ENCODE peak calls at places on chromosome 5, in six cellular contexts. One of them, this sample, is unnamed. For H3K4me1 and H3K36me3, the result is how much of the 10 kb centered on the place peaks cover.

GRCh38 chr5:176538505-176538806 is 1.3 kb upstream of the RNF44 start:
- DNase-seq in CD8-positive, alpha-beta memory T cell: no peak
- DNase-seq in cardiac muscle cell: no peak
- DNase-seq in stomach: no peak
- DNase-seq in heart right ventricle: no peak
- DNase-seq in right lobe of liver: no peak
- DNase-seq in this sample: no peak

GRCh38 chr5:105952875-105953274 is 1717.9 kb downstream of the EFNA5 start:
- DNase-seq in CD8-positive, alpha-beta memory T cell: no peak
- DNase-seq in cardiac muscle cell: peak
- DNase-seq in stomach: no peak
- DNase-seq in heart right ventricle: no peak
- DNase-seq in right lobe of liver: no peak
- DNase-seq in this sample: no peak

GRCh38 chr5:59171131-59171530 is 588.3 kb downstream of the RAB3C start:
- DNase-seq in CD8-positive, alpha-beta memory T cell: no peak
- DNase-seq in cardiac muscle cell: no peak
- DNase-seq in stomach: no peak
- DNase-seq in heart right ventricle: no peak
- DNase-seq in right lobe of liver: no peak
- DNase-seq in this sample: no peak

GRCh38 chr5:97762483-97762882 is 579.4 kb upstream of the RIOK2 start:
- DNase-seq in CD8-positive, alpha-beta memory T cell: no peak
- DNase-seq in cardiac muscle cell: no peak
- DNase-seq in stomach: no peak
- DNase-seq in heart right ventricle: no peak
- DNase-seq in right lobe of liver: no peak
- DNase-seq in this sample: no peak

GRCh38 chr5:72847439-72847838 is 31.0 kb downstream of the TNPO1 start:
- DNase-seq in CD8-positive, alpha-beta memory T cell: no peak
- DNase-seq in cardiac muscle cell: no peak
- DNase-seq in stomach: no peak
- DNase-seq in heart right ventricle: no peak
- DNase-seq in right lobe of liver: no peak
- DNase-seq in this sample: no peak

GRCh38 chr5:170860818-170861217 is 1.0 kb upstream of the RANBP17 start:
- DNase-seq in CD8-positive, alpha-beta memory T cell: no peak
- DNase-seq in cardiac muscle cell: no peak
- DNase-seq in stomach: no peak
- DNase-seq in heart right ventricle: no peak
- DNase-seq in right lobe of liver: no peak
- DNase-seq in this sample: no peak

GRCh38 chr5:160369990-160370712 is at the start of gene C1QTNF2:
- DNase-seq in CD8-positive, alpha-beta memory T cell: no peak
- DNase-seq in cardiac muscle cell: peak
- DNase-seq in stomach: peak
- DNase-seq in heart right ventricle: peak
- DNase-seq in right lobe of liver: no peak
- DNase-seq in this sample: peak

GRCh38 chr5:73380052-73380451 is 68.5 kb downstream of the FOXD1 start:
- DNase-seq in CD8-positive, alpha-beta memory T cell: no peak
- DNase-seq in cardiac muscle cell: peak
- DNase-seq in stomach: no peak
- DNase-seq in heart right ventricle: no peak
- DNase-seq in right lobe of liver: no peak
- DNase-seq in this sample: no peak

GRCh38 chr5:133109655-133110483 is 58.1 kb downstream of the HSPA4 start:
- DNase-seq in CD8-positive, alpha-beta memory T cell: no peak
- DNase-seq in cardiac muscle cell: peak
- DNase-seq in stomach: no peak
- DNase-seq in heart right ventricle: no peak
- DNase-seq in right lobe of liver: no peak
- DNase-seq in this sample: no peak

GRCh38 chr5:172939045-172939444 is 20.2 kb upstream of the RPL26L1 start:
- DNase-seq in CD8-positive, alpha-beta memory T cell: no peak
- DNase-seq in cardiac muscle cell: peak
- DNase-seq in stomach: no peak
- DNase-seq in heart right ventricle: no peak
- DNase-seq in right lobe of liver: no peak
- DNase-seq in this sample: no peak

GRCh38 chr5:76467221-76467620 is 64.1 kb downstream of the IQGAP2 start:
- DNase-seq in CD8-positive, alpha-beta memory T cell: no peak
- DNase-seq in cardiac muscle cell: no peak
- DNase-seq in stomach: no peak
- DNase-seq in heart right ventricle: no peak
- DNase-seq in right lobe of liver: no peak
- DNase-seq in this sample: no peak

GRCh38 chr5:181170996-181171395 is 23.6 kb downstream of the OR2V2 start:
- DNase-seq in CD8-positive, alpha-beta memory T cell: no peak
- DNase-seq in cardiac muscle cell: no peak
- DNase-seq in stomach: no peak
- DNase-seq in heart right ventricle: no peak
- DNase-seq in right lobe of liver: no peak
- DNase-seq in this sample: no peak

GRCh38 chr5:76579166-76579765 is 43.9 kb downstream of the F2RL2 start:
- DNase-seq in CD8-positive, alpha-beta memory T cell: no peak
- DNase-seq in cardiac muscle cell: peak
- DNase-seq in stomach: no peak
- DNase-seq in heart right ventricle: no peak
- DNase-seq in right lobe of liver: no peak
- DNase-seq in this sample: no peak

GRCh38 chr5:160209917-160210316 is 19.4 kb upstream of the FABP6 start:
- DNase-seq in CD8-positive, alpha-beta memory T cell: no peak
- DNase-seq in cardiac muscle cell: no peak
- DNase-seq in stomach: no peak
- DNase-seq in heart right ventricle: no peak
- DNase-seq in right lobe of liver: no peak
- DNase-seq in this sample: no peak

GRCh38 chr5:34586117-34586885 is 69.8 kb upstream of the RAI14 start:
- DNase-seq in CD8-positive, alpha-beta memory T cell: no peak
- DNase-seq in cardiac muscle cell: peak
- DNase-seq in stomach: no peak
- DNase-seq in heart right ventricle: no peak
- DNase-seq in right lobe of liver: no peak
- DNase-seq in this sample: no peak

GRCh38 chr5:141192110-141192725 is at the start of gene PCDHB10:
- DNase-seq in CD8-positive, alpha-beta memory T cell: no peak
- DNase-seq in cardiac muscle cell: peak
- DNase-seq in stomach: no peak
- DNase-seq in heart right ventricle: no peak
- DNase-seq in right lobe of liver: no peak
- DNase-seq in this sample: no peak

GRCh38 chr5:53211799-53212198 is 102.2 kb upstream of the MOCS2 start:
- DNase-seq in CD8-positive, alpha-beta memory T cell: no peak
- DNase-seq in cardiac muscle cell: peak
- DNase-seq in stomach: no peak
- DNase-seq in heart right ventricle: no peak
- DNase-seq in right lobe of liver: no peak
- DNase-seq in this sample: no peak

GRCh38 chr5:31824886-31825774 is 186.2 kb downstream of the PDZD2 start:
- DNase-seq in CD8-positive, alpha-beta memory T cell: no peak
- DNase-seq in cardiac muscle cell: peak
- DNase-seq in stomach: peak
- DNase-seq in heart right ventricle: peak
- DNase-seq in right lobe of liver: peak
- DNase-seq in this sample: no peak

DNA sequence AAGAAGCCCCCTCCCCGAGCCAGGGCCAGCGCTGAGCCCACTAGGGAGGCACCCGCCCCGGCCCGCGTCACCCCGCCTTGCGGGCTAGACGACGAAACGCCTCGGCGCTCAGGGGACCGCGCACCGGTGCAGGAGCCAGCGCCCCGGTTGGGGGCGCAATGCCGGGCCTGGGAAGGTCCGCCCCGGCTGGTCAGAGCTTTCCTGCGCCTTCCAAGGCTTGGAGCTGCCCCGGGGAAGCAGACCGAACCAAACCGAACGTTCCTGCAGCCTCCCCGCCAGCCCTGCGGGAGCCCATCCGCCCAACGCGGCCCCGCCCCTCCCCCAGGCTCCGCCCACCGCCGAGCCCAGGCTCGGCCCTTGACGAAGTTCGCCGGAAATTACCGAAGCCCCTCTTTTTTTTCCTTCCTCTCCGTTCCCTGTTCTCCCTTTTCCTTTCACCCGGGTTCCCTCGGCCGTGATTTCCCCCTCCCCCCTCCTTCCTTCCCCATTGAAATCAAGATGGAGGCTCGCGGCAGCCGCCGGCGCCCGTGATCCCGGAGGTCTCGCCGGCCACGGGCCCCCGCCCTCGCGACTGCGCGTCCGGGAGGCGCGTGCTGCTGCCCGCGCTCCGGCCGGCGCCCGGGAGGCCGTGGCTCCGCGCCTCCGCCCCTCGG is at the start of gene TRIO:
- DNase-seq in CD8-positive, alpha-beta memory T cell: peak
- DNase-seq in cardiac muscle cell: peak
- DNase-seq in stomach: peak
- DNase-seq in heart right ventricle: peak
- DNase-seq in right lobe of liver: peak
- DNase-seq in this sample: peak
- H3K4me1 ChIP-seq in CD8-positive, alpha-beta memory T cell: under half
- H3K4me1 ChIP-seq in cardiac muscle cell: under half
- H3K4me1 ChIP-seq in stomach: under half
- H3K4me1 ChIP-seq in heart right ventricle: under half
- H3K4me1 ChIP-seq in right lobe of liver: under half
- H3K4me1 ChIP-seq in this sample: under half

GRCh38 chr5:6755941-6756340 is 42.7 kb downstream of the TENT4A start:
- DNase-seq in CD8-positive, alpha-beta memory T cell: no peak
- DNase-seq in cardiac muscle cell: no peak
- DNase-seq in stomach: no peak
- DNase-seq in heart right ventricle: no peak
- DNase-seq in right lobe of liver: no peak
- DNase-seq in this sample: no peak
- H3K36me3 ChIP-seq in CD8-positive, alpha-beta memory T cell: half or more
- H3K36me3 ChIP-seq in cardiac muscle cell: under half
- H3K36me3 ChIP-seq in stomach: half or more
- H3K36me3 ChIP-seq in heart right ventricle: under half
- H3K36me3 ChIP-seq in right lobe of liver: under half
- H3K36me3 ChIP-seq in this sample: half or more

GRCh38 chr5:128924299-128924698 is 41.0 kb upstream of the SLC27A6 start:
- DNase-seq in CD8-positive, alpha-beta memory T cell: no peak
- DNase-seq in cardiac muscle cell: no peak
- DNase-seq in stomach: no peak
- DNase-seq in heart right ventricle: no peak
- DNase-seq in right lobe of liver: no peak
- DNase-seq in this sample: no peak
- H3K4me3 ChIP-seq in CD8-positive, alpha-beta memory T cell: no peak
- H3K4me3 ChIP-seq in cardiac muscle cell: no peak
- H3K4me3 ChIP-seq in stomach: no peak
- H3K4me3 ChIP-seq in heart right ventricle: no peak
- H3K4me3 ChIP-seq in right lobe of liver: no peak
- H3K4me3 ChIP-seq in this sample: no peak

GRCh38 chr5:151738125-151738848 is 20.1 kb downstream of the ATOX1 start:
- DNase-seq in CD8-positive, alpha-beta memory T cell: no peak
- DNase-seq in cardiac muscle cell: peak
- DNase-seq in stomach: no peak
- DNase-seq in heart right ventricle: no peak
- DNase-seq in right lobe of liver: no peak
- DNase-seq in this sample: no peak

GRCh38 chr5:151740958-151741373 is 17.5 kb downstream of the ATOX1 start:
- DNase-seq in CD8-positive, alpha-beta memory T cell: no peak
- DNase-seq in cardiac muscle cell: peak
- DNase-seq in stomach: no peak
- DNase-seq in heart right ventricle: no peak
- DNase-seq in right lobe of liver: no peak
- DNase-seq in this sample: no peak

GRCh38 chr5:151739395-151739794 is 19.0 kb downstream of the ATOX1 start:
- DNase-seq in CD8-positive, alpha-beta memory T cell: no peak
- DNase-seq in cardiac muscle cell: peak
- DNase-seq in stomach: no peak
- DNase-seq in heart right ventricle: no peak
- DNase-seq in right lobe of liver: no peak
- DNase-seq in this sample: no peak

GRCh38 chr5:151740336-151740942 is 18.0 kb downstream of the ATOX1 start:
- DNase-seq in CD8-positive, alpha-beta memory T cell: peak
- DNase-seq in cardiac muscle cell: peak
- DNase-seq in stomach: peak
- DNase-seq in heart right ventricle: peak
- DNase-seq in right lobe of liver: no peak
- DNase-seq in this sample: no peak

DNA sequence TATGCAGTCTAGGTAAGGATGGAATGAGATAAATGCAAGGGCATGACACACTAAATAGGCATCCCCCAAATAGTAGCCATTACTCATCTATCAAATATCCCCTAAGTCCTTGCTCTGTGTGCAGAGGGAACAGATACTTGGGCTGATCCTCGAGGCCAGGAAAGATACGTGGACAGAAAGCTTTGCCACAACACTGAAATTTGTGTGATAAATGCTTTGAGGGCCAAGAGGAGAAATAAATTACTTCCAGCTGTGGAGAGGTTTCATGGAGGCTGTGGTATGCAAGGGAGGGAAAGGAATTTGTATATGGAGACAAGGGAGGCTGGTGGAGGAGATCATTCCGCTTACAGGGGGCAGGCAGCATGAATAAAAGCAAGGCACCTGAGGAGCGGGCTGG is 18.5 kb downstream of the ATOX1 start:
- DNase-seq in CD8-positive, alpha-beta memory T cell: no peak
- DNase-seq in cardiac muscle cell: peak
- DNase-seq in stomach: no peak
- DNase-seq in heart right ventricle: no peak
- DNase-seq in right lobe of liver: no peak
- DNase-seq in this sample: no peak
- H3K4me1 ChIP-seq in CD8-positive, alpha-beta memory T cell: under half
- H3K4me1 ChIP-seq in cardiac muscle cell: under half
- H3K4me1 ChIP-seq in stomach: under half
- H3K4me1 ChIP-seq in heart right ventricle: under half
- H3K4me1 ChIP-seq in right lobe of liver: under half
- H3K4me1 ChIP-seq in this sample: under half

GRCh38 chr5:145980257-145980656 is 43.9 kb downstream of the SH3RF2 start:
- DNase-seq in CD8-positive, alpha-beta memory T cell: no peak
- DNase-seq in cardiac muscle cell: no peak
- DNase-seq in stomach: no peak
- DNase-seq in heart right ventricle: no peak
- DNase-seq in right lobe of liver: no peak
- DNase-seq in this sample: no peak

GRCh38 chr5:145979270-145980223 is 43.2 kb downstream of the SH3RF2 start:
- DNase-seq in CD8-positive, alpha-beta memory T cell: no peak
- DNase-seq in cardiac muscle cell: peak
- DNase-seq in stomach: peak
- DNase-seq in heart right ventricle: no peak
- DNase-seq in right lobe of liver: peak
- DNase-seq in this sample: no peak

GRCh38 chr5:145981612-145982571 is 45.5 kb downstream of the SH3RF2 start:
- DNase-seq in CD8-positive, alpha-beta memory T cell: no peak
- DNase-seq in cardiac muscle cell: no peak
- DNase-seq in stomach: peak
- DNase-seq in heart right ventricle: no peak
- DNase-seq in right lobe of liver: no peak
- DNase-seq in this sample: peak

GRCh38 chr5:145982572-145983314 is 46.4 kb downstream of the SH3RF2 start:
- DNase-seq in CD8-positive, alpha-beta memory T cell: no peak
- DNase-seq in cardiac muscle cell: no peak
- DNase-seq in stomach: no peak
- DNase-seq in heart right ventricle: no peak
- DNase-seq in right lobe of liver: no peak
- DNase-seq in this sample: no peak

DNA sequence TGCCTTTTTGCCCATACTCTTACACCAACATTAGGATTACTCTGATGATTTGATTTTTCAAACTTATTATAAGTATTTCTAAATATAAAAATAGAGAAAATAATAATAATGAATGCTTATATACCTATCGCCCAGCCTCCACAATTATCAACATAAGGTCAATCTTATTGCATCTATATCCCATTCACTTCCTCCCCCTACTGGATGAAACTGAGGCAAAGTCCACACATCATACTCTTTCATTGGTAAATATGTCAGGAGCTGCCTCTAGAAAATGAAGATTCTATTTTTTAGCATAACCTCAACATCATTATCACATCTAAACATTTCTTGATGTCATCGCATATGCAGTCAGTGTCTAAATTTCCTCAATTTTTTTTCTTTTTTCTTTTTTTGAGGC is 44.3 kb downstream of the SH3RF2 start:
- DNase-seq in CD8-positive, alpha-beta memory T cell: no peak
- DNase-seq in cardiac muscle cell: no peak
- DNase-seq in stomach: no peak
- DNase-seq in heart right ventricle: no peak
- DNase-seq in right lobe of liver: no peak
- DNase-seq in this sample: no peak
- H3K36me3 ChIP-seq in CD8-positive, alpha-beta memory T cell: under half
- H3K36me3 ChIP-seq in cardiac muscle cell: under half
- H3K36me3 ChIP-seq in stomach: under half
- H3K36me3 ChIP-seq in heart right ventricle: under half
- H3K36me3 ChIP-seq in right lobe of liver: under half
- H3K36me3 ChIP-seq in this sample: under half

This sample was measured in lower lobe of right lung.